ENCODE peak calls at places on chromosome 18, in seven cellular contexts. P is heart left ventricle, D is breast epithelium, W is IMR-90, A is A549, K is H1, V is HCT116. T is an unnamed sample.

GRCh38 chr18:48497863-48498262 is 41.0 kb upstream of the CTIF start:
- DNase-seq in A (no peak), D (no peak), P (no peak), K (no peak), V (no peak), W (no peak), T (no peak)

GRCh38 chr18:1585881-1586488 is 681.3 kb downstream of the ADCYAP1 start:
- DNase-seq in P (no peak), A (peak), V (peak), D (no peak), W (peak), K (no peak), T (peak)

GRCh38 chr18:4058179-4058578 is 396.9 kb downstream of the DLGAP1 start:
- DNase-seq in D (no peak), P (no peak), V (no peak), A (no peak), K (no peak), W (no peak), T (no peak)

GRCh38 chr18:22521026-22521707 is 103.5 kb upstream of the CTAGE1 start:
- DNase-seq in P (no peak), D (no peak), K (no peak), W (no peak), V (no peak), A (no peak), T (no peak)

GRCh38 chr18:905307-905947 is 756 bp downstream of the ADCYAP1 start:
- DNase-seq in A (no peak), D (no peak), P (no peak), W (no peak), K (no peak), V (no peak), T (no peak)

GRCh38 chr18:32298289-32298688 is 108.5 kb downstream of the MEP1B start:
- DNase-seq in A (no peak), K (no peak), V (no peak), P (no peak), W (no peak), D (no peak), T (no peak)

GRCh38 chr18:35611518-35611917 is 30.0 kb downstream of the GALNT1 start:
- DNase-seq in V (no peak), K (no peak), P (no peak), W (no peak), A (no peak), D (no peak), T (no peak)

GRCh38 chr18:68221116-68221724 is 493.7 kb downstream of the TMX3 start:
- DNase-seq in P (no peak), D (no peak), K (peak), W (no peak), A (no peak), V (no peak), T (no peak)

GRCh38 chr18:3217930-3218647 is 1.7 kb downstream of the MYOM1 start:
- DNase-seq in W (no peak), K (no peak), A (peak), V (no peak), D (no peak), P (no peak), T (no peak)

GRCh38 chr18:44541159-44541558 is 139.5 kb upstream of the SETBP1 start:
- DNase-seq in K (no peak), P (no peak), A (no peak), D (no peak), V (no peak), W (no peak), T (no peak)

GRCh38 chr18:73235921-73236320 is 368.1 kb upstream of the NETO1 start:
- DNase-seq in V (no peak), K (no peak), D (no peak), A (no peak), P (no peak), W (peak), T (no peak)

GRCh38 chr18:13471971-13472628 is 253.5 kb downstream of the LDLRAD4 start:
- DNase-seq in A (no peak), V (no peak), D (no peak), P (no peak), K (no peak), W (no peak), T (no peak)

GRCh38 chr18:11494093-11494492 is 115.3 kb upstream of the SLC35G4 start:
- DNase-seq in P (no peak), D (no peak), A (no peak), V (no peak), K (no peak), W (peak), T (no peak)

GRCh38 chr18:13612111-13612997 is 114.0 kb downstream of the FAM210A start:
- DNase-seq in D (no peak), V (no peak), P (no peak), W (no peak), K (no peak), A (no peak), T (peak)

GRCh38 chr18:44579028-44579692 is 101.5 kb upstream of the SETBP1 start:
- DNase-seq in A (peak), V (no peak), P (no peak), K (no peak), D (no peak), W (peak), T (peak)

GRCh38 chr18:57121542-57122112 is 25.3 kb upstream of the BOD1L2 start:
- DNase-seq in V (no peak), K (no peak), A (no peak), D (no peak), P (no peak), W (no peak), T (no peak)

GRCh38 chr18:50819027-50819726 is 639 bp downstream of the MRO start:
- DNase-seq in D (no peak), W (no peak), V (no peak), P (peak), K (peak), A (peak), T (peak)

GRCh38 chr18:59783138-59783537 is 85.9 kb upstream of the CCBE1 start:
- DNase-seq in V (peak), D (no peak), K (no peak), P (no peak), W (peak), A (peak), T (peak)

GRCh38 chr18:70280007-70280925 is 8.6 kb upstream of the SOCS6 start:
- DNase-seq in D (no peak), P (no peak), W (peak), K (no peak), V (peak), A (no peak), T (no peak)

GRCh38 chr18:75202976-75203375 is 6.0 kb downstream of the PTGR3 start:
- DNase-seq in D (no peak), K (no peak), P (no peak), V (no peak), W (no peak), A (no peak), T (no peak)

GRCh38 chr18:77132369-77133050 is at the start of gene MBP:
- DNase-seq in K (no peak), A (no peak), P (peak), D (peak), V (no peak), W (no peak), T (peak)

GRCh38 chr18:59498687-59499086 is 139.6 kb upstream of the LMAN1 start:
- DNase-seq in D (no peak), A (no peak), P (no peak), V (no peak), K (no peak), W (no peak), T (no peak)

GRCh38 chr18:12256946-12257345 is 2.8 kb downstream of the CIDEA start:
- DNase-seq in A (no peak), W (no peak), K (no peak), P (no peak), D (no peak), V (no peak), T (no peak)

GRCh38 chr18:38545071-38545470 is 979.5 kb upstream of the CELF4 start:
- DNase-seq in A (no peak), P (no peak), V (no peak), W (no peak), D (no peak), K (no peak), T (peak)

GRCh38 chr18:3872651-3873050 is 422.7 kb downstream of the TGIF1 start:
- DNase-seq in P (no peak), K (no peak), A (no peak), D (no peak), W (no peak), V (no peak), T (no peak)

GRCh38 chr18:44637210-44638051 is 43.3 kb upstream of the SETBP1 start:
- DNase-seq in A (peak), K (no peak), V (no peak), D (no peak), P (no peak), W (no peak), T (no peak)

GRCh38 chr18:61953161-61953560 is 60.4 kb upstream of the RNF152 start:
- DNase-seq in W (no peak), P (no peak), D (no peak), V (no peak), A (no peak), K (no peak), T (no peak)

GRCh38 chr18:14189858-14190257 is 57.6 kb upstream of the ZNF519 start:
- DNase-seq in W (no peak), A (peak), D (no peak), K (no peak), P (no peak), V (peak), T (no peak)

GRCh38 chr18:21110667-21111350 is 804 bp downstream of the ROCK1 start:
- DNase-seq in W (peak), V (no peak), D (no peak), K (no peak), P (peak), A (no peak), T (peak)

GRCh38 chr18:3998698-3999333 is 456.3 kb downstream of the DLGAP1 start:
- DNase-seq in P (peak), A (no peak), W (peak), V (peak), D (no peak), K (no peak), T (peak)

GRCh38 chr18:74699455-74699854 is 101.8 kb downstream of the ZNF407 start:
- DNase-seq in K (no peak), P (no peak), A (no peak), V (no peak), W (no peak), D (no peak), T (no peak)

GRCh38 chr18:74310411-74310810 is 5.2 kb upstream of the C18orf63 start:
- DNase-seq in W (peak), V (no peak), A (no peak), K (no peak), D (no peak), P (no peak), T (peak)

GRCh38 chr18:12657849-12658829 is at the start of gene SPIRE1:
- DNase-seq in W (peak), K (no peak), D (peak), V (no peak), A (peak), P (peak), T (peak)

DNA sequence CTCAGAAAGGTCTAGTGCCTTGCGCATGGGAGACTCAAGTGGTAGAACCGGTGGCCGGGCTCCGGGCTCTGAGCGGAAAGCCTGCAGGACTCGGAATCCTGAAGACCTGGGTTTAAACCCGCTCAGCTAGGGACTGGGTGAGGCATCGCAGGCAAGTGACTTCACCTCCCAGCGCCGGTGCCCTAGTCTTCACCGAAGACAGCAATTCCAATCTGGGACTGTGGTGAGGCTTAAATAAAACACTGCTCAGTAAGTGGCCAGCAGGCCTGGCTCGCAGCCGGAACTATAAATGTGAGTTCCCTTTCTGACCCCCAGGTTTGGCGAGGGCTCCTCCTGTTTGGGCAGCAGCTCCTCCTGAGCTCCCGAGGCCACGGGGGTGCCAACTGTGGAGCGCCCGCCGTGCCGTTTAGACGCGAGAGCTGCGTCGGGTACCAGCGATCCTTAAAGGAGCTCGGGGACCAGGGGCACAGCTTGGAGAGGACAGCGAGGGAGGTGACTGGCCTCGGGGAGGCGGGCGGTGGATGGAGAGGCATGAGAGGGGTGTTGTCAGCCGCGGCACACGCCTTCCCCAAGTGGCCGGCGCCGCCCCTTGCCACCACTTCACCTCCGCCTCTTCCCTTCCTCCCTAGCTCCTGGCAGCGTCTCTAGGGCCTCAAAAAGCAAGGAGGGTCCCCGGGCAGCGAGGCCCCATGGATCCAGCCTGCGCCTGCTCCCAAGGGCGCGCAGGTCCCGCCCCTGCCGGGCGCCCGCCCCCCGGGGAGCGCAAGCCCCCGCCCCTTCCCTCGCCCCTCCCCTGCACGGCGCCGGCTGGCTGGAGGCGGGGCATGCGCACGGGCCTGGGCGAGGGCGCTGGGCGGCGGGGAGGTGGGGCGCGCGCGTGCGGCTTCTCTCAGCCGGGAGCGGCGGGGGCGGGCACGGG is 736 bp upstream of the MTCL1 start:
- DNase-seq in K (no peak), P (peak), V (peak), D (peak), A (peak), W (peak), T (peak)
- TF ChIP-seq POLR2A in K (peak), P (peak), V (peak), D (peak), A (peak), W (peak), T (peak)

DNA sequence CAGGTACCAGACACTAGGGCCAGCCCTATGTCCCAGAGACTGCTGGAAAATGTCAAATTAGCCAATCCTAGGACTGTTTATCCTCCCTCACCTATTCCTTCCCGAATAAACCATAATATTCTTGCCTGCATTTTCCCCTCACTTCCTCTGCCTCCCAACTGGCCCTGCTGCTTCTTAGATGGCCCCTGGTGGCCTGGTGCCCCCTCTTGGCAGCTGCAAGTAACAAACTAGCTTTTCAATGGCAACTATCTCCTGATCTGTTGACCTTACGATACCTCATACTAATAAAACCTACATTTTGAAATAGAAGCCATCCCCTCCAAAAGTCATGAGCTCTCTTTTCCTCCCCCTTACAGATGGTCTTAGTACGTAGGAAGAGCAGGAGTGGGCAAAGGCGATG is 132.0 kb downstream of the ALPK2 start:
- DNase-seq in D (no peak), W (no peak), A (peak), K (no peak), V (peak), P (no peak), T (no peak)
- TF ChIP-seq CTCF in D (no peak), W (no peak), A (no peak), K (peak), V (peak), P (no peak), T (peak)

GRCh38 chr18:42706029-42706608 is 409.4 kb downstream of the RIT2 start:
- DNase-seq in P (no peak), D (no peak), V (no peak), A (no peak), K (no peak), W (no peak), T (no peak)
- H3K4me3 ChIP-seq in P (no peak), D (peak), V (no peak), A (no peak), K (no peak), W (no peak), T (no peak)

DNA sequence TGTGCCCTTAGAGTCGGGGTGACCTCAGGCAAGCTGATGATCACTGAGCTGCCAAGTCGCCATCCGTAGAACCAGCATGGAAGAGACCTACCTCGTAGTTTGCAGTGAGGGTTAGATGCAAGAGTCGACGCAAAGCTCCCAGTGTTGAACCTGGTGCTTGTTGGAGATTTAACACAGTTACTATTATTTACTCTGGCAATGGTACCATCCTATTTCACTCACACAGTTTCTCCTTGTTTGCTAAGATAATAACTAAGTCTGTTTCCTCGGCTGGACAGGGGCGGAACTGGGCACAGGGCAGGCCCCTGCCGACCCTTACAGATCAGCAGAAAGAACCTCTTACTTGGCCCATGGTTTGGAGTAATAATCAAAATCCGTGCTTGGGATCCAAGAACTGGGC is 85.5 kb downstream of the ACAA2 start:
- DNase-seq in K (no peak), P (no peak), A (no peak), W (no peak), D (no peak), V (no peak), T (no peak)
- TF ChIP-seq POLR2A in K (no peak), P (no peak), A (no peak), W (no peak), D (no peak), V (no peak), T (no peak)

GRCh38 chr18:65706646-65707045 is 44.2 kb upstream of the CDH7 start:
- DNase-seq in D (no peak), P (no peak), K (no peak), V (no peak), W (no peak), A (no peak), T (no peak)
- TF ChIP-seq CTCF in D (no peak), P (no peak), K (peak), V (no peak), W (no peak), A (no peak), T (no peak)

GRCh38 chr18:62988467-62988866 is 273.1 kb downstream of the PHLPP1 start:
- DNase-seq in A (no peak), V (no peak), K (no peak), P (no peak), W (no peak), D (no peak), T (no peak)
- H3K4me3 ChIP-seq in A (no peak), V (no peak), K (no peak), P (no peak), W (no peak), D (peak), T (no peak)

GRCh38 chr18:5746844-5747243 is 148.5 kb downstream of the TMEM200C start:
- DNase-seq in D (no peak), V (no peak), P (no peak), A (no peak), W (no peak), K (no peak), T (no peak)
- TF ChIP-seq POLR2A in D (no peak), V (no peak), P (no peak), A (no peak), W (no peak), K (no peak), T (no peak)

DNA sequence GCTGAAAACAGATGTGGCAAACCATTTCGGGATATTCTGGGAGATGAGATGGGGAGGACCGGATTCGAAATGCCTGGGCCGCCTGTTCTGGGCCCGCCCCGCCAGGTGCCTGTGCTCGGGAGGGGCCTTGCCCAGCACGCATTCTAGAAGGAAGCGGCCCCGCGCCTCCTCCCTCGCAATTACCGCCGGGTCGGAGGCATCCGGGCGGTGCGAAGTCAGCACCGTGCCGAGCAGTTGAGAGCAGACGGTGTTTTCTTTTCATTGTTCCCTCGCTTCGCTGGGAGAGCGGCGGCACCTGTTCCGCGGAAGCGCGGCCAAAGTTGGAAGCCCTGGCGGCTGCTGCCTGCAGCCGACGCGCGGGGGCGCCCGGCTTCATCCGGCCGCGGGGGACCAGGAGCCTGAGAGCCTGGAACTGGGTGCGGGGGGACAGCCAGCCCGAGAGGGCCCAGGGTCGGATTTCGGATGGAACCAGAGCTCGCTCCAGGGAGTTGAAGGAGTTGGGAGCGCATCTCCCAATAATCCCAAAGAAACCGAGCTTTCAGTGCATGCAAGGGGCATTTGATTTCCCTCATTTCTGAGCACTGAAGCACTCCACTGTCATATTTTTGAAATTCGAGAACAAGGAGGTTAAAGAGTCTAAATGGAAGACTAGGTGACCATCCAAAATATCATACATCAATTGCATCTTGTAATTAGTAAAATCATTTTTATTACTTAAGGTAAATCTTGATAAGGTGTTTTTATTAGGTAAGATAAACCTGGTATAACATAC is 241.8 kb upstream of the RAB12 start:
- DNase-seq in W (no peak), K (peak), D (no peak), A (no peak), P (peak), V (peak), T (peak)
- TF ChIP-seq CTCF in W (peak), K (peak), D (peak), A (peak), P (peak), V (peak), T (peak)

T was measured in NB4.